ENCODE peak calls at places on chromosomes 13 and 19, in four cellular contexts. One of them, this sample, is unnamed.

GRCh38 chr19:8526345-8527062 is 12.5 kb upstream of the ZNF414 start:
- DNase-seq in lower lobe of right lung: peak; percentile 89
- DNase-seq in brain microvascular endothelial cell: peak; percentile 92
- DNase-seq in colonic mucosa: peak; percentile 95
- DNase-seq in this sample: peak; percentile 57

GRCh38 chr13:94305463-94305862 is 174.0 kb downstream of the DCT start:
- DNase-seq in lower lobe of right lung: no peak
- DNase-seq in brain microvascular endothelial cell: peak; percentile 76
- DNase-seq in colonic mucosa: no peak
- DNase-seq in this sample: no peak

GRCh38 chr19:35063940-35064818 is 22.7 kb downstream of the HPN start:
- DNase-seq in lower lobe of right lung: peak; percentile 10
- DNase-seq in brain microvascular endothelial cell: peak; percentile 29
- DNase-seq in colonic mucosa: no peak
- DNase-seq in this sample: peak; percentile 12

GRCh38 chr13:41579168-41579567 is 121.8 kb downstream of the RGCC start:
- DNase-seq in lower lobe of right lung: no peak
- DNase-seq in brain microvascular endothelial cell: no peak
- DNase-seq in colonic mucosa: no peak
- DNase-seq in this sample: no peak

GRCh38 chr19:48102870-48103751 is 7.5 kb downstream of the PLA2G4C start:
- DNase-seq in lower lobe of right lung: no peak
- DNase-seq in brain microvascular endothelial cell: peak; percentile 31
- DNase-seq in colonic mucosa: peak; percentile 40
- DNase-seq in this sample: no peak

GRCh38 chr13:30704596-30704995 is 30.7 kb upstream of the ALOX5AP start:
- DNase-seq in lower lobe of right lung: no peak
- DNase-seq in brain microvascular endothelial cell: no peak
- DNase-seq in colonic mucosa: no peak
- DNase-seq in this sample: no peak

GRCh38 chr13:109938255-109938936 is 152.0 kb upstream of the IRS2 start:
- DNase-seq in lower lobe of right lung: no peak
- DNase-seq in brain microvascular endothelial cell: peak; percentile 45
- DNase-seq in colonic mucosa: no peak
- DNase-seq in this sample: peak; percentile 16

GRCh38 chr19:40341601-40342482 is 6.4 kb downstream of the C19orf47 start:
- DNase-seq in lower lobe of right lung: peak; percentile 72
- DNase-seq in brain microvascular endothelial cell: no peak
- DNase-seq in colonic mucosa: no peak
- DNase-seq in this sample: no peak

GRCh38 chr19:6613711-6614110 is 22.8 kb upstream of the CD70 start:
- DNase-seq in lower lobe of right lung: no peak
- DNase-seq in brain microvascular endothelial cell: no peak
- DNase-seq in colonic mucosa: no peak
- DNase-seq in this sample: no peak

GRCh38 chr19:3440082-3440481 is 40.2 kb downstream of the SMIM24 start:
- DNase-seq in lower lobe of right lung: peak; percentile 72
- DNase-seq in brain microvascular endothelial cell: no peak
- DNase-seq in colonic mucosa: peak; percentile 75
- DNase-seq in this sample: no peak

GRCh38 chr13:77737583-77738200 is 40.2 kb downstream of the SLAIN1 start:
- DNase-seq in lower lobe of right lung: no peak
- DNase-seq in brain microvascular endothelial cell: no peak
- DNase-seq in colonic mucosa: no peak
- DNase-seq in this sample: no peak

GRCh38 chr13:113625965-113626661 is 31.9 kb downstream of the ATP4B start:
- DNase-seq in lower lobe of right lung: peak; percentile 20
- DNase-seq in brain microvascular endothelial cell: no peak
- DNase-seq in colonic mucosa: no peak
- DNase-seq in this sample: no peak

GRCh38 chr19:16376241-16376640 is 51.6 kb downstream of the KLF2 start:
- DNase-seq in lower lobe of right lung: no peak
- DNase-seq in brain microvascular endothelial cell: no peak
- DNase-seq in colonic mucosa: no peak
- DNase-seq in this sample: no peak

GRCh38 chr13:37158481-37158880 is 53.0 kb upstream of the CSNK1A1L start:
- DNase-seq in lower lobe of right lung: no peak
- DNase-seq in brain microvascular endothelial cell: no peak
- DNase-seq in colonic mucosa: no peak
- DNase-seq in this sample: no peak

GRCh38 chr19:29001006-29001921 is 211.7 kb downstream of the UQCRFS1 start:
- DNase-seq in lower lobe of right lung: no peak
- DNase-seq in brain microvascular endothelial cell: no peak
- DNase-seq in colonic mucosa: no peak
- DNase-seq in this sample: no peak

GRCh38 chr19:16998635-16999194 is 27.9 kb downstream of the CPAMD8 start:
- DNase-seq in lower lobe of right lung: no peak
- DNase-seq in brain microvascular endothelial cell: no peak
- DNase-seq in colonic mucosa: no peak
- DNase-seq in this sample: no peak

GRCh38 chr19:35213678-35214632 is 14.6 kb downstream of the FAM187B start:
- DNase-seq in lower lobe of right lung: peak; percentile 56
- DNase-seq in brain microvascular endothelial cell: peak; percentile 77
- DNase-seq in colonic mucosa: peak; percentile 86
- DNase-seq in this sample: no peak

GRCh38 chr13:31749929-31750328 is 10.6 kb downstream of the RXFP2 start:
- DNase-seq in lower lobe of right lung: no peak
- DNase-seq in brain microvascular endothelial cell: peak; percentile 91
- DNase-seq in colonic mucosa: no peak
- DNase-seq in this sample: peak; percentile 21

GRCh38 chr13:40398060-40398459 is 268.4 kb downstream of the FOXO1 start:
- DNase-seq in lower lobe of right lung: no peak
- DNase-seq in brain microvascular endothelial cell: no peak
- DNase-seq in colonic mucosa: no peak
- DNase-seq in this sample: no peak

GRCh38 chr19:43152217-43152616 is 34.1 kb downstream of the PSG5 start:
- DNase-seq in lower lobe of right lung: no peak
- DNase-seq in brain microvascular endothelial cell: no peak
- DNase-seq in colonic mucosa: no peak
- DNase-seq in this sample: no peak

GRCh38 chr13:49820591-49821215 is 28.2 kb upstream of the KPNA3 start:
- DNase-seq in lower lobe of right lung: no peak
- DNase-seq in brain microvascular endothelial cell: no peak
- DNase-seq in colonic mucosa: no peak
- DNase-seq in this sample: no peak

GRCh38 chr13:111051656-111052232 is 63.4 kb upstream of the ARHGEF7 start:
- DNase-seq in lower lobe of right lung: no peak
- DNase-seq in brain microvascular endothelial cell: no peak
- DNase-seq in colonic mucosa: no peak
- DNase-seq in this sample: no peak

GRCh38 chr19:46388311-46389095 is 24.9 kb downstream of the CCDC8 start:
- DNase-seq in lower lobe of right lung: peak; percentile 30
- DNase-seq in brain microvascular endothelial cell: no peak
- DNase-seq in colonic mucosa: no peak
- DNase-seq in this sample: no peak

GRCh38 chr13:85586422-85586831 is 212.8 kb downstream of the SLITRK6 start:
- DNase-seq in lower lobe of right lung: no peak
- DNase-seq in brain microvascular endothelial cell: peak; percentile 14
- DNase-seq in colonic mucosa: no peak
- DNase-seq in this sample: peak; percentile 49

GRCh38 chr13:23651887-23652286 is 81.7 kb downstream of the TNFRSF19 start:
- DNase-seq in lower lobe of right lung: no peak
- DNase-seq in brain microvascular endothelial cell: no peak
- DNase-seq in colonic mucosa: no peak
- DNase-seq in this sample: no peak

GRCh38 chr19:50492303-50493052 is 15.8 kb upstream of the GARIN5A start:
- DNase-seq in lower lobe of right lung: peak; percentile 39
- DNase-seq in brain microvascular endothelial cell: no peak
- DNase-seq in colonic mucosa: no peak
- DNase-seq in this sample: no peak

GRCh38 chr13:36858285-36858684 is 39.3 kb downstream of the RFXAP start:
- DNase-seq in lower lobe of right lung: no peak
- DNase-seq in brain microvascular endothelial cell: no peak
- DNase-seq in colonic mucosa: no peak
- DNase-seq in this sample: no peak

GRCh38 chr13:65889368-65889767 is 1340.8 kb downstream of the PCDH9 start:
- DNase-seq in lower lobe of right lung: no peak
- DNase-seq in brain microvascular endothelial cell: no peak
- DNase-seq in colonic mucosa: no peak
- DNase-seq in this sample: no peak

GRCh38 chr13:66992183-66992582 is 238.0 kb downstream of the PCDH9 start:
- DNase-seq in lower lobe of right lung: no peak
- DNase-seq in brain microvascular endothelial cell: peak; percentile 56
- DNase-seq in colonic mucosa: no peak
- DNase-seq in this sample: no peak

GRCh38 chr13:113332615-113333014 is 31.3 kb downstream of the GRTP1 start:
- DNase-seq in lower lobe of right lung: peak; percentile 41
- DNase-seq in brain microvascular endothelial cell: no peak
- DNase-seq in colonic mucosa: no peak
- DNase-seq in this sample: no peak

GRCh38 chr19:6616011-6616410 is 25.1 kb upstream of the CD70 start:
- DNase-seq in lower lobe of right lung: no peak
- DNase-seq in brain microvascular endothelial cell: no peak
- DNase-seq in colonic mucosa: no peak
- DNase-seq in this sample: no peak

GRCh38 chr13:40401911-40402776 is 264.3 kb downstream of the FOXO1 start:
- DNase-seq in lower lobe of right lung: peak; percentile 95
- DNase-seq in brain microvascular endothelial cell: peak; percentile 97
- DNase-seq in colonic mucosa: peak; percentile 97
- DNase-seq in this sample: peak; percentile 92

GRCh38 chr13:46543307-46543706 is 9.7 kb upstream of the LRCH1 start:
- DNase-seq in lower lobe of right lung: no peak
- DNase-seq in brain microvascular endothelial cell: no peak
- DNase-seq in colonic mucosa: no peak
- DNase-seq in this sample: no peak

GRCh38 chr19:29871143-29871542 is 59.4 kb downstream of the CCNE1 start:
- DNase-seq in lower lobe of right lung: no peak
- DNase-seq in brain microvascular endothelial cell: no peak
- DNase-seq in colonic mucosa: no peak
- DNase-seq in this sample: no peak

GRCh38 chr13:44068169-44068568 is 188.5 kb downstream of the LACC1 start:
- DNase-seq in lower lobe of right lung: no peak
- DNase-seq in brain microvascular endothelial cell: peak; percentile 55
- DNase-seq in colonic mucosa: no peak
- DNase-seq in this sample: no peak

GRCh38 chr13:50340566-50341287 is 325.5 kb downstream of the KCNRG start:
- DNase-seq in lower lobe of right lung: no peak
- DNase-seq in brain microvascular endothelial cell: no peak
- DNase-seq in colonic mucosa: no peak
- DNase-seq in this sample: no peak

GRCh38 chr13:112358156-112358555 is 18.0 kb upstream of the SPACA7 start:
- DNase-seq in lower lobe of right lung: no peak
- DNase-seq in brain microvascular endothelial cell: no peak
- DNase-seq in colonic mucosa: no peak
- DNase-seq in this sample: no peak

GRCh38 chr13:40777166-40777956 is 6.4 kb upstream of the MRPS31 start:
- DNase-seq in lower lobe of right lung: no peak
- DNase-seq in brain microvascular endothelial cell: peak; percentile 54
- DNase-seq in colonic mucosa: peak; percentile 72
- DNase-seq in this sample: no peak

GRCh38 chr13:83248751-83249150 is 633.5 kb downstream of the SLITRK1 start:
- DNase-seq in lower lobe of right lung: no peak
- DNase-seq in brain microvascular endothelial cell: no peak
- DNase-seq in colonic mucosa: no peak
- DNase-seq in this sample: no peak

GRCh38 chr13:86399572-86399971 is 600.4 kb upstream of the SLITRK6 start:
- DNase-seq in lower lobe of right lung: no peak
- DNase-seq in brain microvascular endothelial cell: no peak
- DNase-seq in colonic mucosa: no peak
- DNase-seq in this sample: no peak

GRCh38 chr13:62387642-62388041 is 972.0 kb upstream of the PCDH20 start:
- DNase-seq in lower lobe of right lung: no peak
- DNase-seq in brain microvascular endothelial cell: no peak
- DNase-seq in colonic mucosa: no peak
- DNase-seq in this sample: no peak
- TF ChIP-seq CTCF in lower lobe of right lung: no peak
- TF ChIP-seq CTCF in brain microvascular endothelial cell: no peak
- TF ChIP-seq CTCF in colonic mucosa: no peak
- TF ChIP-seq CTCF in this sample: no peak

GRCh38 chr13:99982021-99982740 is 597 bp downstream of the ZIC2 start:
- DNase-seq in lower lobe of right lung: no peak
- DNase-seq in brain microvascular endothelial cell: no peak
- DNase-seq in colonic mucosa: no peak
- DNase-seq in this sample: no peak

GRCh38 chr13:99981115-99982020 is at the start of gene ZIC2:
- DNase-seq in lower lobe of right lung: no peak
- DNase-seq in brain microvascular endothelial cell: peak; percentile 71
- DNase-seq in colonic mucosa: no peak
- DNase-seq in this sample: no peak

GRCh38 chr13:99979453-99980200 is 2.0 kb upstream of the ZIC2 start:
- DNase-seq in lower lobe of right lung: no peak
- DNase-seq in brain microvascular endothelial cell: no peak
- DNase-seq in colonic mucosa: peak; percentile 20
- DNase-seq in this sample: no peak

GRCh38 chr13:99978781-99979452 is 2.7 kb upstream of the ZIC2 start:
- DNase-seq in lower lobe of right lung: no peak
- DNase-seq in brain microvascular endothelial cell: no peak
- DNase-seq in colonic mucosa: peak; percentile 24
- DNase-seq in this sample: no peak

GRCh38 chr13:99980201-99981114 is 1.1 kb upstream of the ZIC2 start:
- DNase-seq in lower lobe of right lung: no peak
- DNase-seq in brain microvascular endothelial cell: peak; percentile 70
- DNase-seq in colonic mucosa: peak; percentile 79
- DNase-seq in this sample: no peak
- H3K36me3 ChIP-seq in lower lobe of right lung: no peaks in the 10 kb centered on the region
- H3K36me3 ChIP-seq in brain microvascular endothelial cell: no peaks in the 10 kb centered on the region
- H3K36me3 ChIP-seq in colonic mucosa: no peaks in the 10 kb centered on the region
- H3K36me3 ChIP-seq in this sample: no peaks in the 10 kb centered on the region

GRCh38 chr19:10988380-10988779 is 27.6 kb downstream of the SMARCA4 start:
- DNase-seq in lower lobe of right lung: no peak
- DNase-seq in brain microvascular endothelial cell: no peak
- DNase-seq in colonic mucosa: no peak
- DNase-seq in this sample: no peak

GRCh38 chr19:10985502-10985901 is 24.7 kb downstream of the SMARCA4 start:
- DNase-seq in lower lobe of right lung: no peak
- DNase-seq in brain microvascular endothelial cell: no peak
- DNase-seq in colonic mucosa: no peak
- DNase-seq in this sample: no peak

GRCh38 chr19:10984166-10984735 is 23.4 kb downstream of the SMARCA4 start:
- DNase-seq in lower lobe of right lung: no peak
- DNase-seq in brain microvascular endothelial cell: no peak
- DNase-seq in colonic mucosa: no peak
- DNase-seq in this sample: no peak

GRCh38 chr19:10987621-10988297 is 26.9 kb downstream of the SMARCA4 start:
- DNase-seq in lower lobe of right lung: no peak
- DNase-seq in brain microvascular endothelial cell: no peak
- DNase-seq in colonic mucosa: no peak
- DNase-seq in this sample: no peak

GRCh38 chr19:10986301-10987127 is 25.7 kb downstream of the SMARCA4 start:
- DNase-seq in lower lobe of right lung: no peak
- DNase-seq in brain microvascular endothelial cell: no peak
- DNase-seq in colonic mucosa: no peak
- DNase-seq in this sample: no peak
- TF ChIP-seq CTCF in lower lobe of right lung: no peak
- TF ChIP-seq CTCF in brain microvascular endothelial cell: no peak
- TF ChIP-seq CTCF in colonic mucosa: no peak
- TF ChIP-seq CTCF in this sample: no peak

GRCh38 chr13:75421987-75422386 is 60.0 kb downstream of the TBC1D4 start:
- DNase-seq in lower lobe of right lung: no peak
- DNase-seq in brain microvascular endothelial cell: no peak
- DNase-seq in colonic mucosa: no peak
- DNase-seq in this sample: no peak
- H3K36me3 ChIP-seq in lower lobe of right lung: no peaks in the 10 kb centered on the region
- H3K36me3 ChIP-seq in brain microvascular endothelial cell: no peaks in the 10 kb centered on the region
- H3K36me3 ChIP-seq in colonic mucosa: no peaks in the 10 kb centered on the region
- H3K36me3 ChIP-seq in this sample: no peaks in the 10 kb centered on the region